ENCODE peak calls at places on chromosomes 1 and 21, in five cellular contexts. H is mesendoderm, U is brain microvascular endothelial cell, O is lung, N is uterus. Z is an unnamed sample.

GRCh38 chr1:216804107-216804506 is 80.9 kb upstream of the ESRRG start:
- DNase-seq in H (no peak), U (no peak), O (no peak), N (no peak), Z (no peak)

GRCh38 chr1:245129811-245130210 is 25.0 kb upstream of the KIF26B start:
- DNase-seq in H (no peak), U (no peak), O (no peak), N (no peak), Z (no peak)

GRCh38 chr21:25906554-25906953 is 171.8 kb downstream of the GABPA start:
- DNase-seq in H (no peak), U (no peak), O (no peak), N (no peak), Z (no peak)

GRCh38 chr1:232966663-232967062 is 16.3 kb downstream of the NTPCR start:
- DNase-seq in H (no peak), U (no peak), O (peak; percentile 53), N (no peak), Z (no peak)

GRCh38 chr1:119673171-119673940 is 25.3 kb upstream of the ZNF697 start:
- DNase-seq in H (peak; percentile 56), U (peak; percentile 79), O (no peak), N (no peak), Z (no peak)

GRCh38 chr1:74811421-74812179 is 78.6 kb downstream of the TYW3 start:
- DNase-seq in H (no peak), U (no peak), O (no peak), N (no peak), Z (no peak)

GRCh38 chr1:29352719-29353420 is 116.5 kb downstream of the PTPRU start:
- DNase-seq in H (no peak), U (no peak), O (no peak), N (no peak), Z (no peak)

GRCh38 chr1:227662933-227663332 is 72.2 kb downstream of the JMJD4 start:
- DNase-seq in H (no peak), U (no peak), O (no peak), N (no peak), Z (no peak)

GRCh38 chr21:34726627-34727337 is 58.0 kb downstream of the CLIC6 start:
- DNase-seq in H (peak; percentile 33), U (peak; percentile 16), O (no peak), N (no peak), Z (no peak)

GRCh38 chr1:209808059-209808494 is 2.1 kb upstream of the IRF6 start:
- DNase-seq in H (peak; percentile 67), U (peak; percentile 97), O (no peak), N (no peak), Z (peak; percentile 89)

GRCh38 chr1:67582625-67583461 is 102.2 kb upstream of the GADD45A start:
- DNase-seq in H (no peak), U (no peak), O (no peak), N (no peak), Z (no peak)

GRCh38 chr1:115377411-115377810 is 39.4 kb upstream of the NGF start:
- DNase-seq in H (no peak), U (no peak), O (no peak), N (no peak), Z (no peak)

GRCh38 chr1:4656533-4657140 is 2.2 kb downstream of the AJAP1 start:
- DNase-seq in H (no peak), U (no peak), O (no peak), N (no peak), Z (no peak)

GRCh38 chr1:4658643-4659042 is 4.2 kb downstream of the AJAP1 start:
- DNase-seq in H (no peak), U (no peak), O (no peak), N (no peak), Z (no peak)

GRCh38 chr1:4657244-4657789 is 2.9 kb downstream of the AJAP1 start:
- DNase-seq in H (peak; percentile 50), U (no peak), O (no peak), N (no peak), Z (no peak)

GRCh38 chr1:4659247-4659646 is 4.8 kb downstream of the AJAP1 start:
- DNase-seq in H (peak; percentile 42), U (no peak), O (no peak), N (no peak), Z (no peak)

GRCh38 chr1:4657920-4658585 is 3.6 kb downstream of the AJAP1 start:
- DNase-seq in H (no peak), U (no peak), O (no peak), N (no peak), Z (no peak)
- H3K4me3 ChIP-seq in H (no peak overlapping the region), U (peak overlapping the region; percentile 1), O (no peak overlapping the region), N (no peak overlapping the region), Z (no peak overlapping the region)

GRCh38 chr1:91818713-91818975 is 67.3 kb downstream of the TGFBR3 start:
- DNase-seq in H (no peak), U (no peak), O (no peak), N (no peak), Z (no peak)

GRCh38 chr1:91814448-91814847 is 71.5 kb downstream of the TGFBR3 start:
- DNase-seq in H (no peak), U (no peak), O (no peak), N (no peak), Z (no peak)

GRCh38 chr1:91817506-91817905 is 68.4 kb downstream of the TGFBR3 start:
- DNase-seq in H (no peak), U (no peak), O (no peak), N (no peak), Z (no peak)

GRCh38 chr1:91813813-91814212 is 72.1 kb downstream of the TGFBR3 start:
- DNase-seq in H (no peak), U (no peak), O (no peak), N (no peak), Z (no peak)

DNA sequence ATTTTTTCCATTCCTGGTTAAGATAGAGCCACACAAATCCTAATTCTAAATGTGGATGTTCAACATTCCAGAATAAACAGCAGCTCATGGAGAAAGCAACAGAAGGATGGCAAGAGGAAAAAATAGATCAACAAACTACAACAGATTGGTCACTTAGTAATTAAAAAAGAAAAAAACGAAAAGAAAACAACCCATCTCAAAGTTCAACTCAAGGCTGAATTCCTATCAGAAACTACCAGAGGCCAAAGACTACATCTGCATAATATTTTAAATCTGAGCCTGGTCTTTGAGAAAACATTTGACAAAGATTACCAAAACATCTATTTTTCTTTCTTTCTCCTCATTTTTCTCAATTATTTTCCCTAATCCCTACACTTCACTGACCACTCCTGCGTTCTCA is 69.9 kb downstream of the TGFBR3 start:
- DNase-seq in H (no peak), U (no peak), O (no peak), N (no peak), Z (no peak)
- H3K27ac ChIP-seq in H (no peak overlapping the region), U (no peak overlapping the region), O (no peak overlapping the region), N (peak overlapping the region; percentile 68), Z (no peak overlapping the region)

GRCh38 chr1:220810179-220810653 is 23.5 kb downstream of the MTARC1 start:
- DNase-seq in H (peak; percentile 90), U (peak; percentile 70), O (peak; percentile 60), N (peak; percentile 76), Z (peak; percentile 54)

GRCh38 chr1:220813013-220813412 is 26.3 kb downstream of the MTARC1 start:
- DNase-seq in H (peak; percentile 57), U (no peak), O (no peak), N (no peak), Z (no peak)

GRCh38 chr1:220811695-220812094 is 25.0 kb downstream of the MTARC1 start:
- DNase-seq in H (no peak), U (no peak), O (no peak), N (no peak), Z (no peak)

GRCh38 chr1:220810963-220811362 is 24.2 kb downstream of the MTARC1 start:
- DNase-seq in H (peak; percentile 46), U (no peak), O (no peak), N (no peak), Z (no peak)

GRCh38 chr1:220812308-220812707 is 25.6 kb downstream of the MTARC1 start:
- DNase-seq in H (no peak), U (no peak), O (no peak), N (no peak), Z (no peak)
- H3K4me3 ChIP-seq in H (no peak overlapping the region), U (no peak overlapping the region), O (no peak overlapping the region), N (no peak overlapping the region), Z (no peak overlapping the region)

GRCh38 chr1:167548059-167548932 is 5.3 kb downstream of the CREG1 start:
- DNase-seq in H (no peak), U (peak; percentile 39), O (no peak), N (no peak), Z (no peak)
- H3K27ac ChIP-seq in H (no peak overlapping the region), U (peak overlapping the region; percentile 3), O (peak overlapping the region; percentile 51), N (peak overlapping the region; percentile 32), Z (no peak overlapping the region)

Z was measured in SJSA1.